ENCODE peak calls at places on chromosomes 4 and X, in six cellular contexts. D, O, G, Y, C and M are unnamed samples.

GRCh38 chr4:159010563-159011260 is 92.2 kb upstream of the RAPGEF2 start:
- DNase-seq in D (peak), O (peak), G (no peak), Y (no peak), C (no peak), M (peak)

GRCh38 chr4:179597301-179597700 is 2155.1 kb upstream of the AGA start:
- DNase-seq in D (no peak), O (no peak), G (no peak), Y (no peak), C (no peak), M (no peak)

GRCh38 chr4:15682790-15683495 is 1.3 kb downstream of the FAM200B start:
- DNase-seq in D (no peak), O (peak), G (no peak), Y (no peak), C (no peak), M (no peak)

GRCh38 chr4:114385195-114385985 is 213.2 kb upstream of the UGT8 start:
- DNase-seq in D (no peak), O (no peak), G (no peak), Y (no peak), C (no peak), M (no peak)

GRCh38 chr4:16496501-16496900 is 270.2 kb upstream of the TAPT1 start:
- DNase-seq in D (no peak), O (no peak), G (no peak), Y (no peak), C (no peak), M (no peak)

GRCh38 chr4:120843840-120844527 is 78.5 kb downstream of the PRDM5 start:
- DNase-seq in D (peak), O (peak), G (no peak), Y (no peak), C (no peak), M (no peak)

GRCh38 chr4:37602454-37603069 is 83.6 kb downstream of the RELL1 start:
- DNase-seq in D (no peak), O (no peak), G (no peak), Y (no peak), C (no peak), M (no peak)

GRCh38 chrX:125291124-125291523 is 28.5 kb upstream of the TEX13C start:
- DNase-seq in D (no peak), O (no peak), G (no peak), Y (no peak), C (no peak), M (no peak)

GRCh38 chr4:55359397-55359916 is 13.4 kb downstream of the SRD5A3 start:
- DNase-seq in D (no peak), O (no peak), G (no peak), Y (no peak), C (no peak), M (no peak)

GRCh38 chr4:112888617-112889016 is 160.8 kb upstream of the ANK2 start:
- DNase-seq in D (no peak), O (no peak), G (no peak), Y (no peak), C (no peak), M (no peak)

GRCh38 chr4:677431-678293 is 3.3 kb downstream of the MYL5 start:
- DNase-seq in D (no peak), O (peak), G (no peak), Y (no peak), C (no peak), M (peak)

GRCh38 chr4:133131829-133132485 is 17.1 kb upstream of the PCDH10 start:
- DNase-seq in D (no peak), O (no peak), G (no peak), Y (no peak), C (no peak), M (no peak)

GRCh38 chr4:17168571-17168970 is 270.1 kb upstream of the LDB2 start:
- DNase-seq in D (peak), O (no peak), G (no peak), Y (no peak), C (no peak), M (no peak)

GRCh38 chrX:130171446-130172126 is at the start of gene RAB33A:
- DNase-seq in D (peak), O (no peak), G (peak), Y (peak), C (peak), M (no peak)

GRCh38 chr4:121256346-121256745 is 92.2 kb upstream of the TNIP3 start:
- DNase-seq in D (peak), O (peak), G (no peak), Y (peak), C (peak), M (no peak)

GRCh38 chr4:53015681-53016080 is 153.6 kb downstream of the RASL11B start:
- DNase-seq in D (peak), O (peak), G (no peak), Y (no peak), C (no peak), M (peak)

GRCh38 chrX:125090046-125090445 is 229.6 kb upstream of the TEX13C start:
- DNase-seq in D (no peak), O (peak), G (no peak), Y (no peak), C (no peak), M (no peak)

GRCh38 chr4:95637047-95637600 is 88.4 kb upstream of the UNC5C start:
- DNase-seq in D (peak), O (no peak), G (no peak), Y (no peak), C (no peak), M (no peak)

GRCh38 chrX:69179380-69179911 is 14.2 kb upstream of the PJA1 start:
- DNase-seq in D (peak), O (no peak), G (no peak), Y (no peak), C (no peak), M (no peak)

GRCh38 chrX:17552251-17552650 is 177.3 kb downstream of the NHS start:
- DNase-seq in D (no peak), O (no peak), G (no peak), Y (no peak), C (no peak), M (no peak)

GRCh38 chr4:145587088-145587487 is 32.1 kb upstream of the MMAA start:
- DNase-seq in D (no peak), O (no peak), G (no peak), Y (no peak), C (no peak), M (no peak)

GRCh38 chr4:85420831-85421230 is 54.1 kb upstream of the ARHGAP24 start:
- DNase-seq in D (no peak), O (no peak), G (no peak), Y (no peak), C (no peak), M (no peak)

GRCh38 chr4:158291334-158292055 is 81.2 kb downstream of the TMEM144 start:
- DNase-seq in D (no peak), O (no peak), G (no peak), Y (no peak), C (no peak), M (no peak)

GRCh38 chrX:134602410-134602809 is 55.9 kb downstream of the PLAC1 start:
- DNase-seq in D (no peak), O (no peak), G (no peak), Y (no peak), C (no peak), M (no peak)

GRCh38 chr4:27828843-27829242 is 968.2 kb downstream of the STIM2 start:
- DNase-seq in D (no peak), O (peak), G (no peak), Y (no peak), C (no peak), M (no peak)

GRCh38 chrX:88886908-88887307 is 139.9 kb downstream of the CPXCR1 start:
- DNase-seq in D (peak), O (no peak), G (no peak), Y (no peak), C (no peak), M (peak)

GRCh38 chrX:132292753-132293152 is 73.5 kb upstream of the RAP2C start:
- DNase-seq in D (peak), O (peak), G (no peak), Y (peak), C (peak), M (peak)

GRCh38 chr4:33411182-33411581 is 2691.0 kb downstream of the PCDH7 start:
- DNase-seq in D (no peak), O (peak), G (no peak), Y (no peak), C (no peak), M (no peak)

GRCh38 chr4:120156115-120156718 is 89.6 kb upstream of the MAD2L1 start:
- DNase-seq in D (peak), O (peak), G (no peak), Y (peak), C (no peak), M (peak)

GRCh38 chr4:7765676-7766075 is 174.0 kb downstream of the AFAP1 start:
- DNase-seq in D (no peak), O (no peak), G (no peak), Y (no peak), C (no peak), M (peak)

GRCh38 chr4:138367942-138368341 is 125.8 kb upstream of the SLC7A11 start:
- DNase-seq in D (no peak), O (no peak), G (no peak), Y (no peak), C (no peak), M (peak)

GRCh38 chr4:173288698-173289350 is 45.3 kb downstream of the HMGB2 start:
- DNase-seq in D (no peak), O (no peak), G (no peak), Y (no peak), C (no peak), M (no peak)

GRCh38 chr4:52358855-52359254 is 300.2 kb downstream of the USP46 start:
- DNase-seq in D (no peak), O (no peak), G (no peak), Y (no peak), C (no peak), M (no peak)

GRCh38 chr4:150080875-150081274 is 2.6 kb downstream of the DCLK2 start:
- DNase-seq in D (no peak), O (no peak), G (no peak), Y (no peak), C (no peak), M (peak)

GRCh38 chrX:9465380-9466114 is 689 bp downstream of the TBL1X start:
- DNase-seq in D (peak), O (no peak), G (peak), Y (peak), C (peak), M (no peak)

GRCh38 chr4:7800410-7800809 is 139.3 kb downstream of the AFAP1 start:
- DNase-seq in D (no peak), O (no peak), G (no peak), Y (no peak), C (no peak), M (no peak)

GRCh38 chrX:71096702-71097032 is 1.0 kb downstream of the FOXO4 start:
- DNase-seq in D (no peak), O (no peak), G (no peak), Y (no peak), C (no peak), M (no peak)

GRCh38 chr4:103076777-103077347 is 301 bp upstream of the SLC9B2 start:
- DNase-seq in D (no peak), O (peak), G (no peak), Y (no peak), C (no peak), M (no peak)